ENCODE peak calls at places on chromosomes 12 and 14, in ten cellular contexts. J is lower lobe of right lung, S is MM.1S, H is fibroblast of lung, C is tibial artery, W is Karpas-422, F is cardiac muscle cell, V is left ventricle myocardium inferior, T is IMR-90, U is thoracic aorta. L is an unnamed sample. For H3K4me1, the result is how much of the 10 kb centered on the place peaks cover.

GRCh38 chr12:47079365-47079893 is at the start of gene PCED1B:
- DNase-seq in J (peak), S (peak), H (peak), C (peak), W (peak), F (peak), V (peak), T (peak), U (no peak), L (peak)

GRCh38 chr14:65495196-65495595 is 82.7 kb downstream of the FUT8 start:
- DNase-seq in J (no peak), S (no peak), H (peak), C (no peak), W (no peak), F (peak), V (no peak), T (peak), U (no peak), L (no peak)

GRCh38 chr12:20567413-20567812 is 127.7 kb upstream of the SLCO1C1 start:
- DNase-seq in J (no peak), S (no peak), H (peak), C (no peak), W (no peak), F (peak), V (no peak), T (peak), U (no peak), L (no peak)

GRCh38 chr12:26007563-26007962 is 49.1 kb downstream of the RASSF8 start:
- DNase-seq in J (no peak), S (no peak), H (no peak), C (no peak), W (no peak), F (no peak), V (no peak), T (peak), U (no peak), L (no peak)

GRCh38 chr12:1936406-1937320 is 18.2 kb upstream of the CACNA2D4 start:
- DNase-seq in J (peak), S (no peak), H (peak), C (peak), W (no peak), F (peak), V (peak), T (peak), U (peak), L (no peak)

GRCh38 chr12:109756457-109756856 is 42.8 kb downstream of the FAM222A start:
- DNase-seq in J (no peak), S (no peak), H (no peak), C (no peak), W (no peak), F (no peak), V (no peak), T (no peak), U (no peak), L (no peak)

GRCh38 chr12:28781671-28782652 is 367.1 kb upstream of the FAR2 start:
- DNase-seq in J (no peak), S (no peak), H (no peak), C (no peak), W (no peak), F (peak), V (no peak), T (no peak), U (no peak), L (no peak)

GRCh38 chr12:3603576-3603975 is 112.6 kb downstream of the PRMT8 start:
- DNase-seq in J (no peak), S (no peak), H (no peak), C (no peak), W (no peak), F (no peak), V (no peak), T (no peak), U (no peak), L (no peak)

DNA sequence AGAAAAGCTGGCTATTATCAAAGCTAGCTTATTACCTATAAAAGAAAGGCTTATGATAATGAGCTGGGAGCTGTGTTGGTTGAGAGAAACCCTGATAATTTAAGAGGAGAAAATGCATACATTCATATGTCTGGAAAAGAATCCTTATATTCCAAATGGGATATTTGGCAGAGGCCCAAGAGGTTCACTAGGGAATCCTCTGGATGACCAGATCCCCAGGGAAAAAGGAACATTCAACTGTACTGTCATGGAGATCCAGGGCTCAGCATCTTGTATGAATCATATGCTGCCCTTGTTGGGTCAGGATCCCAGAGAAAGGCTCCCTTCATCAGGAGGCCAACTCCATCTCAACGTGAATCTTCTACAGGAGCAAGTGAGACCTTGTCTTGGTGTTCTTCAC is 16.6 kb upstream of the FBXO34 start:
- DNase-seq in J (no peak), S (no peak), H (no peak), C (no peak), W (no peak), F (no peak), V (no peak), T (no peak), U (no peak), L (no peak)
- H3K4me1 ChIP-seq in J (under half), S (under half), H (under half), C (under half), W (under half), F (under half), V (under half), T (under half), U (under half), L (under half)

GRCh38 chr14:53955234-53955556 is 1.4 kb downstream of the BMP4 start:
- DNase-seq in J (no peak), S (no peak), H (no peak), C (no peak), W (no peak), F (no peak), V (no peak), T (no peak), U (no peak), L (no peak)
- H3K4me3 ChIP-seq in J (peak), S (peak), H (peak), C (peak), W (no peak), F (peak), V (peak), T (peak), U (peak), L (peak)

GRCh38 chr12:94180558-94181296 is 32.4 kb downstream of the PLXNC1 start:
- DNase-seq in J (no peak), S (no peak), H (peak), C (no peak), W (no peak), F (no peak), V (no peak), T (no peak), U (no peak), L (no peak)

GRCh38 chr12:94178054-94178453 is 29.7 kb downstream of the PLXNC1 start:
- DNase-seq in J (no peak), S (no peak), H (no peak), C (no peak), W (no peak), F (no peak), V (no peak), T (no peak), U (no peak), L (no peak)

GRCh38 chr12:94179723-94180122 is 31.3 kb downstream of the PLXNC1 start:
- DNase-seq in J (no peak), S (no peak), H (no peak), C (no peak), W (no peak), F (no peak), V (no peak), T (no peak), U (no peak), L (no peak)

GRCh38 chr12:94175763-94176660 is 27.6 kb downstream of the PLXNC1 start:
- DNase-seq in J (no peak), S (no peak), H (peak), C (no peak), W (peak), F (peak), V (no peak), T (peak), U (no peak), L (peak)

DNA sequence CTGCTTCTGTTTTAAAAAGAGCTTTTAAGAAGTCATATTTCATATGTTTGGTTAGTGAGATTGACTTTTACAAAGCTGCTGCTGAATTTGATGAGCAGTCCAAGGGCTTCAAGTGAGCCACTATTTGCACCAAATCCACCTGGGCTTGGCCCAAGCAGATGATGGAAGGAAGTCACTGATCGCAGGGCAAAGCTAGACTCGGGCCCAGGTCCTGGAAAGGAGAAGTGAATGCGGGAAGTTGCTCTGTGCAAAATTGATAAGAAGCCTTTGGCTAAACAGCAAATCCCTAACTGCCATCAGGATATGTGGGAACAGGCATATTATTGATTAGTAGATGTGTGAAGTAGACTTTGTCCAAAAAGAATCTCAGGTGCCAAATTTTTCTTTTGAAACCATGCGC is 30.5 kb downstream of the PLXNC1 start:
- DNase-seq in J (no peak), S (no peak), H (no peak), C (no peak), W (no peak), F (no peak), V (no peak), T (no peak), U (no peak), L (no peak)
- H3K27ac ChIP-seq in J (no peak), S (no peak), H (no peak), C (no peak), W (no peak), F (no peak), V (no peak), T (no peak), U (no peak), L (no peak)

GRCh38 chr12:132444283-132444682 is 45.7 kb upstream of the FBRSL1 start:
- DNase-seq in J (no peak), S (no peak), H (no peak), C (no peak), W (no peak), F (no peak), V (no peak), T (no peak), U (no peak), L (no peak)
- H3K4me1 ChIP-seq in J (under half), S (under half), H (under half), C (under half), W (under half), F (under half), V (under half), T (under half), U (under half), L (under half)

DNA sequence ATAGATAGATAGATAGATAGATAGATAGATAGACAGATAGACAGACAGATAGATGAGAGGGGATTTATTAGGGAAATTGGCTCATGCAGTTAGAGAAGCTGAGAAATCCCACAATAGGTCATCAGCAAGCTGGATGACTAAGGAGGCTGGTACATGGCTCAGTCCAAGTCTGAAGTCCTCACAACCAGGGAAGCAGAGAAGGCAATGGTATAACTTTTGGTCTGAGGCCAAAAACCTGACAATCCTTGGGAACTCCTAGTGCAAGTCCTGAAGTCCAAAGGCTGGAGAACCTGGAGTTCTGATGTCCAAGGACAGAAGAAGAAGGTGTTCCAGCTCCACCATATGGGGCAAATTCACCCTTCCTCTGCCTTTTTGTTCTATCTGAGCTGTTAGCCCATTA is 517.6 kb upstream of the ATP2B1 start:
- DNase-seq in J (no peak), S (no peak), H (no peak), C (no peak), W (no peak), F (no peak), V (no peak), T (no peak), U (no peak), L (no peak)
- H3K4me3 ChIP-seq in J (no peak), S (no peak), H (no peak), C (no peak), W (no peak), F (no peak), V (no peak), T (no peak), U (no peak), L (no peak)

GRCh38 chr12:131617596-131618302 is 93.1 kb upstream of the SFSWAP start:
- DNase-seq in J (no peak), S (no peak), H (no peak), C (no peak), W (no peak), F (no peak), V (no peak), T (no peak), U (no peak), L (no peak)
- H3K27ac ChIP-seq in J (no peak), S (no peak), H (no peak), C (no peak), W (no peak), F (no peak), V (no peak), T (no peak), U (no peak), L (no peak)

L was measured in Peyer's patch.